ENCODE peak calls at places on chromosomes 13 and 19, in ten cellular contexts. One of them, this sample, is unnamed. For H3K36me3 and H3K4me1, the result is how much of the 10 kb centered on the place peaks cover.

GRCh38 chr13:48485447-48485846 is 47.4 kb downstream of the RCBTB2 start:
- DNase-seq in astrocyte: no peak
- DNase-seq in mammary epithelial cell: no peak
- DNase-seq in PC-3: no peak
- DNase-seq in tibial nerve: no peak
- DNase-seq in H1: no peak
- DNase-seq in colonic mucosa: no peak
- DNase-seq in upper lobe of right lung: no peak
- DNase-seq in psoas muscle: no peak
- DNase-seq in SJSA1: no peak
- DNase-seq in this sample: no peak

GRCh38 chr13:89701913-89702312 is 1645.6 kb upstream of the MIR17HG start:
- DNase-seq in astrocyte: no peak
- DNase-seq in mammary epithelial cell: no peak
- DNase-seq in PC-3: no peak
- DNase-seq in tibial nerve: no peak
- DNase-seq in H1: no peak
- DNase-seq in colonic mucosa: no peak
- DNase-seq in upper lobe of right lung: no peak
- DNase-seq in psoas muscle: no peak
- DNase-seq in SJSA1: no peak
- DNase-seq in this sample: no peak

GRCh38 chr13:109802936-109803335 is 16.6 kb upstream of the IRS2 start:
- DNase-seq in astrocyte: no peak
- DNase-seq in mammary epithelial cell: no peak
- DNase-seq in PC-3: no peak
- DNase-seq in tibial nerve: no peak
- DNase-seq in H1: no peak
- DNase-seq in colonic mucosa: no peak
- DNase-seq in upper lobe of right lung: no peak
- DNase-seq in psoas muscle: no peak
- DNase-seq in SJSA1: peak
- DNase-seq in this sample: no peak

GRCh38 chr19:16794456-16794855 is 34.7 kb upstream of the SIN3B start:
- DNase-seq in astrocyte: no peak
- DNase-seq in mammary epithelial cell: no peak
- DNase-seq in PC-3: no peak
- DNase-seq in tibial nerve: no peak
- DNase-seq in H1: no peak
- DNase-seq in colonic mucosa: no peak
- DNase-seq in upper lobe of right lung: no peak
- DNase-seq in psoas muscle: no peak
- DNase-seq in SJSA1: no peak
- DNase-seq in this sample: no peak

GRCh38 chr19:5078179-5078578 is 109.3 kb downstream of the KDM4B start:
- DNase-seq in astrocyte: no peak
- DNase-seq in mammary epithelial cell: no peak
- DNase-seq in PC-3: no peak
- DNase-seq in tibial nerve: no peak
- DNase-seq in H1: no peak
- DNase-seq in colonic mucosa: no peak
- DNase-seq in upper lobe of right lung: no peak
- DNase-seq in psoas muscle: no peak
- DNase-seq in SJSA1: no peak
- DNase-seq in this sample: no peak

GRCh38 chr13:87622921-87623320 is 48.2 kb upstream of the SLITRK5 start:
- DNase-seq in astrocyte: peak
- DNase-seq in mammary epithelial cell: no peak
- DNase-seq in PC-3: no peak
- DNase-seq in tibial nerve: no peak
- DNase-seq in H1: no peak
- DNase-seq in colonic mucosa: no peak
- DNase-seq in upper lobe of right lung: no peak
- DNase-seq in psoas muscle: no peak
- DNase-seq in SJSA1: no peak
- DNase-seq in this sample: no peak

GRCh38 chr13:94335786-94336357 is 143.6 kb downstream of the DCT start:
- DNase-seq in astrocyte: no peak
- DNase-seq in mammary epithelial cell: no peak
- DNase-seq in PC-3: peak
- DNase-seq in tibial nerve: no peak
- DNase-seq in H1: no peak
- DNase-seq in colonic mucosa: no peak
- DNase-seq in upper lobe of right lung: no peak
- DNase-seq in psoas muscle: no peak
- DNase-seq in SJSA1: no peak
- DNase-seq in this sample: no peak

GRCh38 chr13:77544365-77544764 is 8.9 kb downstream of the SCEL start:
- DNase-seq in astrocyte: peak
- DNase-seq in mammary epithelial cell: no peak
- DNase-seq in PC-3: peak
- DNase-seq in tibial nerve: peak
- DNase-seq in H1: no peak
- DNase-seq in colonic mucosa: peak
- DNase-seq in upper lobe of right lung: no peak
- DNase-seq in psoas muscle: peak
- DNase-seq in SJSA1: no peak
- DNase-seq in this sample: no peak

GRCh38 chr13:112693831-112694497 is 4.1 kb downstream of the ATP11A start:
- DNase-seq in astrocyte: peak
- DNase-seq in mammary epithelial cell: peak
- DNase-seq in PC-3: peak
- DNase-seq in tibial nerve: no peak
- DNase-seq in H1: no peak
- DNase-seq in colonic mucosa: no peak
- DNase-seq in upper lobe of right lung: no peak
- DNase-seq in psoas muscle: no peak
- DNase-seq in SJSA1: no peak
- DNase-seq in this sample: peak

GRCh38 chr13:27183561-27184147 is 12.0 kb upstream of the USP12 start:
- DNase-seq in astrocyte: no peak
- DNase-seq in mammary epithelial cell: no peak
- DNase-seq in PC-3: peak
- DNase-seq in tibial nerve: no peak
- DNase-seq in H1: no peak
- DNase-seq in colonic mucosa: no peak
- DNase-seq in upper lobe of right lung: no peak
- DNase-seq in psoas muscle: no peak
- DNase-seq in SJSA1: no peak
- DNase-seq in this sample: no peak

GRCh38 chr13:100566543-100566942 is 22.0 kb downstream of the GGACT start:
- DNase-seq in astrocyte: peak
- DNase-seq in mammary epithelial cell: peak
- DNase-seq in PC-3: peak
- DNase-seq in tibial nerve: no peak
- DNase-seq in H1: no peak
- DNase-seq in colonic mucosa: no peak
- DNase-seq in upper lobe of right lung: no peak
- DNase-seq in psoas muscle: no peak
- DNase-seq in SJSA1: no peak
- DNase-seq in this sample: no peak

GRCh38 chr19:35908977-35909683 is 1.0 kb upstream of the TYROBP start:
- DNase-seq in astrocyte: no peak
- DNase-seq in mammary epithelial cell: no peak
- DNase-seq in PC-3: no peak
- DNase-seq in tibial nerve: peak
- DNase-seq in H1: no peak
- DNase-seq in colonic mucosa: peak
- DNase-seq in upper lobe of right lung: peak
- DNase-seq in psoas muscle: peak
- DNase-seq in SJSA1: no peak
- DNase-seq in this sample: peak

GRCh38 chr19:35063940-35064818 is 22.7 kb downstream of the HPN start:
- DNase-seq in astrocyte: peak
- DNase-seq in mammary epithelial cell: peak
- DNase-seq in PC-3: peak
- DNase-seq in tibial nerve: no peak
- DNase-seq in H1: no peak
- DNase-seq in colonic mucosa: no peak
- DNase-seq in upper lobe of right lung: no peak
- DNase-seq in psoas muscle: no peak
- DNase-seq in SJSA1: no peak
- DNase-seq in this sample: no peak

GRCh38 chr13:112684444-112684843 is 5.4 kb upstream of the ATP11A start:
- DNase-seq in astrocyte: no peak
- DNase-seq in mammary epithelial cell: no peak
- DNase-seq in PC-3: no peak
- DNase-seq in tibial nerve: no peak
- DNase-seq in H1: no peak
- DNase-seq in colonic mucosa: no peak
- DNase-seq in upper lobe of right lung: peak
- DNase-seq in psoas muscle: no peak
- DNase-seq in SJSA1: peak
- DNase-seq in this sample: peak

GRCh38 chr13:20814224-20814910 is 40.6 kb upstream of the EEF1AKMT1 start:
- DNase-seq in astrocyte: peak
- DNase-seq in mammary epithelial cell: peak
- DNase-seq in PC-3: peak
- DNase-seq in tibial nerve: peak
- DNase-seq in H1: no peak
- DNase-seq in colonic mucosa: peak
- DNase-seq in upper lobe of right lung: peak
- DNase-seq in psoas muscle: peak
- DNase-seq in SJSA1: peak
- DNase-seq in this sample: peak

GRCh38 chr19:3333020-3333583 is 33.3 kb upstream of the NFIC start:
- DNase-seq in astrocyte: no peak
- DNase-seq in mammary epithelial cell: no peak
- DNase-seq in PC-3: no peak
- DNase-seq in tibial nerve: no peak
- DNase-seq in H1: no peak
- DNase-seq in colonic mucosa: no peak
- DNase-seq in upper lobe of right lung: no peak
- DNase-seq in psoas muscle: no peak
- DNase-seq in SJSA1: no peak
- DNase-seq in this sample: no peak

GRCh38 chr19:18164072-18164471 is 9.5 kb upstream of the IFI30 start:
- DNase-seq in astrocyte: no peak
- DNase-seq in mammary epithelial cell: no peak
- DNase-seq in PC-3: no peak
- DNase-seq in tibial nerve: no peak
- DNase-seq in H1: no peak
- DNase-seq in colonic mucosa: no peak
- DNase-seq in upper lobe of right lung: no peak
- DNase-seq in psoas muscle: no peak
- DNase-seq in SJSA1: no peak
- DNase-seq in this sample: no peak
- H3K36me3 ChIP-seq in astrocyte: under half
- H3K36me3 ChIP-seq in mammary epithelial cell: under half
- H3K36me3 ChIP-seq in PC-3: under half
- H3K36me3 ChIP-seq in tibial nerve: under half
- H3K36me3 ChIP-seq in H1: under half
- H3K36me3 ChIP-seq in colonic mucosa: under half
- H3K36me3 ChIP-seq in upper lobe of right lung: under half
- H3K36me3 ChIP-seq in psoas muscle: half or more
- H3K36me3 ChIP-seq in SJSA1: half or more
- H3K36me3 ChIP-seq in this sample: under half

GRCh38 chr19:29624489-29625210 is 18.6 kb downstream of the POP4 start:
- DNase-seq in astrocyte: no peak
- DNase-seq in mammary epithelial cell: no peak
- DNase-seq in PC-3: no peak
- DNase-seq in tibial nerve: no peak
- DNase-seq in H1: no peak
- DNase-seq in colonic mucosa: no peak
- DNase-seq in upper lobe of right lung: no peak
- DNase-seq in psoas muscle: no peak
- DNase-seq in SJSA1: no peak
- DNase-seq in this sample: peak
- H3K4me1 ChIP-seq in astrocyte: under half
- H3K4me1 ChIP-seq in mammary epithelial cell: under half
- H3K4me1 ChIP-seq in PC-3: under half
- H3K4me1 ChIP-seq in tibial nerve: under half
- H3K4me1 ChIP-seq in H1: under half
- H3K4me1 ChIP-seq in colonic mucosa: under half
- H3K4me1 ChIP-seq in upper lobe of right lung: under half
- H3K4me1 ChIP-seq in psoas muscle: under half
- H3K4me1 ChIP-seq in SJSA1: under half
- H3K4me1 ChIP-seq in this sample: under half

GRCh38 chr19:48413879-48414623 is 20.6 kb downstream of the GRIN2D start:
- DNase-seq in astrocyte: no peak
- DNase-seq in mammary epithelial cell: peak
- DNase-seq in PC-3: peak
- DNase-seq in tibial nerve: no peak
- DNase-seq in H1: no peak
- DNase-seq in colonic mucosa: no peak
- DNase-seq in upper lobe of right lung: peak
- DNase-seq in psoas muscle: no peak
- DNase-seq in SJSA1: no peak
- DNase-seq in this sample: no peak
- H3K4me3 ChIP-seq in astrocyte: peak
- H3K4me3 ChIP-seq in mammary epithelial cell: no peak
- H3K4me3 ChIP-seq in PC-3: no peak
- H3K4me3 ChIP-seq in tibial nerve: no peak
- H3K4me3 ChIP-seq in H1: peak
- H3K4me3 ChIP-seq in colonic mucosa: no peak
- H3K4me3 ChIP-seq in upper lobe of right lung: no peak
- H3K4me3 ChIP-seq in psoas muscle: no peak
- H3K4me3 ChIP-seq in SJSA1: no peak
- H3K4me3 ChIP-seq in this sample: no peak

DNA sequence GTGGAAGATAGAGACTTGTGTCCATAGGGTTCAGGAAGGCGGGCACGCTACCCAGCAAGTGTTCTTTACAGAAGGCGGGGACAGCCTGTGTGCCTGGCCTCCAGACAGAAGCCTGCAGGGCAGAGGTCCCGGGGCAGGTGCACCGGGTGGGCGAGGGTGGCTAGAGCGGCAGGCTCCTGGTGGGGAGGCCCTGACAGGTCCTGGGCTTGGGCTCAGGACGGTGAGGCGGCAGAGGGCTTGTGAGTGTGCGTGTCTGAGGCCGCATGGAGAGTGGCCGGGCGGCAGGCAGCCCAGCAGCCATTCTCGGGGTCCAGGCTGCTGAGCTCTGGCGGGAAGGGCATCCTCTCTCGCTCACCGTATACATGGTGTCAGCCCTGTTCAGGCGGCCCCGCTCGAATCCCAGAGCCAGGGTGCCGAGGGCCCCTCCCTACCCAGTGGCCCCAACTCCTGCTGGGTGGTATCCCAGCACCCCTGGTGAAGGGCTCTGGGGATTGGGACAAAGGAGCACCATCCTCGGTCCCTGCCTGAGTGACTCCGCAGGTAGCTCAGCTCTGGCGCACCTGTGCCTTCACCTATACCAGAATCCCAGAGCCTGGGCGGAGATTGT is 3.0 kb upstream of the AMH start:
- DNase-seq in astrocyte: no peak
- DNase-seq in mammary epithelial cell: no peak
- DNase-seq in PC-3: no peak
- DNase-seq in tibial nerve: no peak
- DNase-seq in H1: no peak
- DNase-seq in colonic mucosa: no peak
- DNase-seq in upper lobe of right lung: no peak
- DNase-seq in psoas muscle: no peak
- DNase-seq in SJSA1: no peak
- DNase-seq in this sample: no peak
- H3K36me3 ChIP-seq in astrocyte: under half
- H3K36me3 ChIP-seq in mammary epithelial cell: under half
- H3K36me3 ChIP-seq in PC-3: under half
- H3K36me3 ChIP-seq in tibial nerve: under half
- H3K36me3 ChIP-seq in H1: under half
- H3K36me3 ChIP-seq in colonic mucosa: under half
- H3K36me3 ChIP-seq in upper lobe of right lung: under half
- H3K36me3 ChIP-seq in psoas muscle: under half
- H3K36me3 ChIP-seq in SJSA1: half or more
- H3K36me3 ChIP-seq in this sample: under half